ENCODE peak calls at places on chromosomes 12 and 14, in six cellular contexts. R, U, A, H, C and Y are unnamed samples.

GRCh38 chr14:89425931-89426330 is 8.9 kb upstream of the FOXN3 start:
- DNase-seq in R (no peak), U (no peak), A (no peak), H (no peak), C (no peak), Y (no peak)

GRCh38 chr14:68283378-68284123 is 464.0 kb downstream of the RAD51B start:
- DNase-seq in R (no peak), U (no peak), A (peak; percentile 72), H (no peak), C (no peak), Y (no peak)

GRCh38 chr14:54606631-54607133 is 39.8 kb downstream of the SAMD4A start:
- DNase-seq in R (no peak), U (no peak), A (no peak), H (no peak), C (no peak), Y (no peak)

GRCh38 chr12:6927379-6927991 is at the start of gene ATN1:
- DNase-seq in R (peak; percentile 97), U (peak; percentile 96), A (peak; percentile 89), H (peak; percentile 83), C (peak; percentile 88), Y (peak; percentile 80)

GRCh38 chr12:3206536-3207072 is 129.4 kb downstream of the TSPAN9 start:
- DNase-seq in R (no peak), U (no peak), A (no peak), H (no peak), C (no peak), Y (no peak)

GRCh38 chr12:123150273-123150803 is 552 bp downstream of the PITPNM2 start:
- DNase-seq in R (peak; percentile 55), U (no peak), A (peak; percentile 84), H (peak; percentile 33), C (peak; percentile 19), Y (no peak)

GRCh38 chr12:131699434-131699833 is 11.5 kb upstream of the SFSWAP start:
- DNase-seq in R (no peak), U (no peak), A (no peak), H (no peak), C (no peak), Y (no peak)

GRCh38 chr12:84911331-84912190 is 1.0 kb downstream of the SLC6A15 start:
- DNase-seq in R (peak; percentile 98), U (no peak), A (no peak), H (peak; percentile 84), C (peak; percentile 70), Y (peak; percentile 29)

GRCh38 chr12:49364989-49365388 is 2.3 kb upstream of the SPATS2 start:
- DNase-seq in R (no peak), U (no peak), A (no peak), H (no peak), C (no peak), Y (no peak)

GRCh38 chr14:97177016-97177415 is 379.8 kb downstream of the VRK1 start:
- DNase-seq in R (peak; percentile 64), U (peak; percentile 85), A (no peak), H (no peak), C (no peak), Y (no peak)

GRCh38 chr14:72924332-72924731 is 1.9 kb upstream of the DCAF4 start:
- DNase-seq in R (no peak), U (no peak), A (no peak), H (no peak), C (no peak), Y (no peak)

GRCh38 chr12:46546634-46547273 is 174.2 kb upstream of the SLC38A2 start:
- DNase-seq in R (no peak), U (no peak), A (no peak), H (peak; percentile 64), C (no peak), Y (no peak)

GRCh38 chr14:32252030-32252670 is 49.1 kb upstream of the RNU6-8 start:
- DNase-seq in R (peak; percentile 85), U (peak; percentile 68), A (no peak), H (peak; percentile 85), C (peak; percentile 30), Y (peak; percentile 31)

GRCh38 chr14:99270491-99271287 is 1.3 kb downstream of the BCL11B start:
- DNase-seq in R (peak; percentile 85), U (no peak), A (no peak), H (peak; percentile 69), C (no peak), Y (no peak)

GRCh38 chr12:29164477-29165163 is 15.5 kb downstream of the FAR2 start:
- DNase-seq in R (no peak), U (no peak), A (no peak), H (peak; percentile 76), C (no peak), Y (no peak)

GRCh38 chr14:31484754-31485153 is 3.1 kb downstream of the GPR33 start:
- DNase-seq in R (no peak), U (no peak), A (no peak), H (no peak), C (no peak), Y (no peak)

GRCh38 chr14:92456215-92457017 is 57.2 kb upstream of the RIN3 start:
- DNase-seq in R (peak; percentile 87), U (no peak), A (peak; percentile 90), H (peak; percentile 20), C (no peak), Y (peak; percentile 30)

GRCh38 chr12:26868505-26869494 is 35.8 kb upstream of the ITPR2 start:
- DNase-seq in R (no peak), U (peak; percentile 77), A (no peak), H (no peak), C (no peak), Y (no peak)

GRCh38 chr14:47674546-47675238 is 713 bp downstream of the MDGA2 start:
- DNase-seq in R (peak; percentile 63), U (no peak), A (peak; percentile 59), H (peak; percentile 10), C (peak; percentile 57), Y (no peak)

GRCh38 chr14:63800651-63801385 is 52.0 kb upstream of the SYNE2 start:
- DNase-seq in R (no peak), U (no peak), A (no peak), H (no peak), C (no peak), Y (no peak)

DNA sequence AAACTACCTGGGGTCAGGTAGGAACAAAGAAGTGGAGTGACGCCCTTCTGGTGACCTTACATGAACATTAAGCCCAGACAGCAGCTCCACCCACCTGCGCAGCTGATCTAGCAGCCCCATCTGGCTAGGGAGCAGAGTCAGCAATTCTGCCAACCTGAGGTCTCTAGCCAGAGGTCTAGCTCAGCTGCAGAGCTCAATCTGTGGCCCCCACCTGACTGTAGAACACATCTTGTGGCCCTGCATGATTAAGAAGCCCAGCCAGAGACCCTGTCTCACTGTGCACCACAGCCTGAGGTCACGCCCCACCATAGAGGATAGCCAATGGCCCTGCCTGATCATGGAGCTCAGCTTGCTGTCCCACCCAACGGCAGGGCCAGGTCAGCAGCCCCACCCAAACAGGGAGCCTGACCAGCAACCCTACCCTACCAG is 50.6 kb upstream of the HIGD1C start:
- DNase-seq in R (no peak), U (no peak), A (no peak), H (no peak), C (no peak), Y (no peak)
- H3K27ac ChIP-seq in R (no peak overlapping the region), U (no peak overlapping the region), A (no peak overlapping the region), H (no peak overlapping the region), C (no peak overlapping the region), Y (no peak overlapping the region)

DNA sequence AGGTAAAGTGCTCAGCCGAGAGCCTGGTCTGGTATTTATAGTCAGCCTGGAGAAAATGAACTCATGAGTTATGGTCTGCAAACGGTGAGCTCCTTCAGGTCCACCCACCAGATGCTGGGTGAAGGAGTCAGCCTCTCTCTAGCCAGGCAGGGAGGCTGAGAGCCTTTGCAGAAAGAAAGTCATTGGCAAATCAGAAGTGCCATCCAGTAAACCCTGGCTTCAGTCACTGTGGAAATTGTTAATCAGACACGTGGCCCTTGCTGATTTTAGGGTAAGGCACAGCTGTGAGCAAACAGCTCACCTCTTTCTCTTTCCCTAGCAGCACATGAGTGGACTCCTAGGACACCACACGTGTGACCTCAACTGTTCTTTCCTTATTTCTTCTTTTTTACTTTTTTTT is 44.9 kb downstream of the CHST11 start:
- DNase-seq in R (no peak), U (no peak), A (no peak), H (no peak), C (no peak), Y (no peak)
- H3K27ac ChIP-seq in R (no peak overlapping the region), U (no peak overlapping the region), A (no peak overlapping the region), H (no peak overlapping the region), C (no peak overlapping the region), Y (no peak overlapping the region)

GRCh38 chr14:94026886-94027469 is 838 bp downstream of the OTUB2 start:
- DNase-seq in R (peak; percentile 42), U (no peak), A (no peak), H (no peak), C (no peak), Y (no peak)
- H3K27ac ChIP-seq in R (no peak overlapping the region), U (no peak overlapping the region), A (no peak overlapping the region), H (no peak overlapping the region), C (no peak overlapping the region), Y (no peak overlapping the region)

DNA sequence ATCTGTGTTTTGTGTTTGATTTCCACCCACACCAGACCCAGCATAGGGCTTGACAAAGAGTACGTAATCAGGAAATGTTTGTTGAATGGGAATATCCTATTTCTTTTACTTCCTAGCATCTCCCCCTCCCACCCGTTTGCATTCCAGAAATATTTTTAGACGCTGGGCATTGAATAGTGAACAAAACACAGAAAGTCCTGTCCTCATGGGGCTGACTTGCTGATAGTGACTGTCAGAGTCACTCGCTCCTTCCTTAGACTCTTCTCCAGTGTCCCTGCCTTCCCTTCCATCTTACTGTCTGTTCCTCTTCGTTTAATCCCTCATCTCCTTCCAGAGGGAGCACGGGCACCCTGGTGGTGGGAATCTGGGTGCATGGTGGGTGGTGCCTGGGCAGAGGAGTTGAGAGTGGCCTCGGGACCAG is 53.6 kb downstream of the SLC25A47 start:
- DNase-seq in R (peak; percentile 51), U (no peak), A (no peak), H (peak; percentile 54), C (no peak), Y (no peak)
- H3K27ac ChIP-seq in R (peak overlapping the region; percentile 98), U (peak overlapping the region; percentile 93), A (peak overlapping the region; percentile 96), H (peak overlapping the region; percentile 96), C (peak overlapping the region; percentile 55), Y (peak overlapping the region; percentile 82)

GRCh38 chr14:79971330-79971729 is 240.0 kb downstream of the DIO2 start:
- DNase-seq in R (no peak), U (no peak), A (no peak), H (no peak), C (no peak), Y (no peak)
- H3K27ac ChIP-seq in R (no peak overlapping the region), U (no peak overlapping the region), A (no peak overlapping the region), H (no peak overlapping the region), C (no peak overlapping the region), Y (no peak overlapping the region)

GRCh38 chr12:52142431-52142830 is 49.4 kb downstream of the KRT80 start:
- DNase-seq in R (no peak), U (no peak), A (peak; percentile 39), H (no peak), C (no peak), Y (no peak)
- H3K27ac ChIP-seq in R (no peak overlapping the region), U (no peak overlapping the region), A (no peak overlapping the region), H (no peak overlapping the region), C (no peak overlapping the region), Y (no peak overlapping the region)